ENCODE peak calls at places on chromosomes 7 and 10, in four cellular contexts. One of them, this sample, is unnamed.

GRCh38 chr7:14806886-14807285 is 95.7 kb downstream of the DGKB start:
- DNase-seq in endodermal cell: no peak
- DNase-seq in astrocyte: peak
- DNase-seq in GM23248: peak
- DNase-seq in this sample: no peak

GRCh38 chr7:114889646-114890285 is 32.1 kb upstream of the MDFIC start:
- DNase-seq in endodermal cell: no peak
- DNase-seq in astrocyte: peak
- DNase-seq in GM23248: peak
- DNase-seq in this sample: peak

GRCh38 chr7:151397026-151397425 is 12.8 kb downstream of the WDR86 start:
- DNase-seq in endodermal cell: no peak
- DNase-seq in astrocyte: no peak
- DNase-seq in GM23248: no peak
- DNase-seq in this sample: no peak

GRCh38 chr7:61111-61510 is 131.3 kb upstream of the FAM20C start:
- DNase-seq in endodermal cell: no peak
- DNase-seq in astrocyte: no peak
- DNase-seq in GM23248: no peak
- DNase-seq in this sample: no peak

GRCh38 chr7:45076946-45077345 is 11.8 kb downstream of the NACAD start:
- DNase-seq in endodermal cell: peak
- DNase-seq in astrocyte: no peak
- DNase-seq in GM23248: no peak
- DNase-seq in this sample: no peak

GRCh38 chr10:99788598-99789259 is 6.3 kb downstream of the ABCC2 start:
- DNase-seq in endodermal cell: no peak
- DNase-seq in astrocyte: peak
- DNase-seq in GM23248: peak
- DNase-seq in this sample: no peak

GRCh38 chr10:48390933-48391845 is 84.7 kb downstream of the MAPK8 start:
- DNase-seq in endodermal cell: no peak
- DNase-seq in astrocyte: peak
- DNase-seq in GM23248: peak
- DNase-seq in this sample: peak

GRCh38 chr7:155429651-155430050 is 28.3 kb upstream of the EN2 start:
- DNase-seq in endodermal cell: no peak
- DNase-seq in astrocyte: no peak
- DNase-seq in GM23248: no peak
- DNase-seq in this sample: no peak

GRCh38 chr7:21426286-21426957 is 1.5 kb upstream of the SP4 start:
- DNase-seq in endodermal cell: no peak
- DNase-seq in astrocyte: no peak
- DNase-seq in GM23248: peak
- DNase-seq in this sample: peak

GRCh38 chr7:131649003-131649541 is 92.6 kb upstream of the PODXL start:
- DNase-seq in endodermal cell: peak
- DNase-seq in astrocyte: no peak
- DNase-seq in GM23248: peak
- DNase-seq in this sample: no peak

GRCh38 chr7:131649879-131650278 is 93.5 kb upstream of the PODXL start:
- DNase-seq in endodermal cell: no peak
- DNase-seq in astrocyte: no peak
- DNase-seq in GM23248: no peak
- DNase-seq in this sample: no peak

GRCh38 chr7:131652194-131652593 is 95.8 kb upstream of the PODXL start:
- DNase-seq in endodermal cell: peak
- DNase-seq in astrocyte: no peak
- DNase-seq in GM23248: no peak
- DNase-seq in this sample: no peak

GRCh38 chr7:131646203-131646602 is 89.8 kb upstream of the PODXL start:
- DNase-seq in endodermal cell: no peak
- DNase-seq in astrocyte: no peak
- DNase-seq in GM23248: no peak
- DNase-seq in this sample: no peak

DNA sequence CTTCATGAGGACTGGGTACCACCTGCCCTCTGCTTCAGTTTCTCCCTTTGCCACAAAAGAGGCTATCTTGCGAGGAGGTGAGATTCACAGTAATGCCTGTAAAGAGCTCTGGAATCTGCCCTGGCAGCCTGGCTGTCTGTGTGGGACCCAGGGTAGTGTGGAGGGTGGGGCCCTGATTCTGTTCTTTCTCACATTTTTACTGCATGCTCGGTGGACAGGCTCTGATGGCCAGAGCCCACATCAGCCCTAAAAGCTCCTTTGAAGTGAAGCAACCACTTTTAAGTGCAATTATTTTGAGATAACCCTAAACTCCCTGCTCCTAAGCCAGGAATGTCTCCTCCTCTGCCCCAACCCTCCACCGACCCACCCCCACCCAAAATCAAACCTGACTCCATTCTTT is 92.1 kb upstream of the PODXL start:
- DNase-seq in endodermal cell: peak
- DNase-seq in astrocyte: no peak
- DNase-seq in GM23248: peak
- DNase-seq in this sample: no peak
- H3K27ac ChIP-seq in endodermal cell: no peak
- H3K27ac ChIP-seq in astrocyte: no peak
- H3K27ac ChIP-seq in GM23248: peak
- H3K27ac ChIP-seq in this sample: no peak

DNA sequence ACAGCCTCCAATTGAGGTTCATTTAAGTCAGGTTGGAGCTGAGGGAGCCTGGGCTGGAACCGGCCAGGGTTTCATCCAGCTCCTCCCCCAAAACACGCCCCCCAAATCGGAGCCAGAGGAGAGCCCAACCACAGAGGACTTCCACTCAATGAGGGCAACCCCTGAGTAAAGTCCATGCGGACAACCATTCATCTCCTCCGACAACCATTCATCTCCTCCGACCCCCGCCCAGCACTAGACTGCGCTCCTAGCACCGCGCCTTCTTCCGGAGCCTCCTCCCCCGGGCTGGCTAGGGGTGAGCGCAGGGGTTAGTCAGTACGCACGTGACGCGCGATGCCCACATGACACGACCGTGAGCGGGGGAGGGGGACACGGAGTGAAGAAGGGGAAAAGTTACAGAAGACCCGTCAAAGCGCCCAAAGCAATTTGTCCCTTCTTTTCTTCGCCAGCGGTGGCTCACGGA is 1.4 kb downstream of the MAGI2 start:
- DNase-seq in endodermal cell: peak
- DNase-seq in astrocyte: peak
- DNase-seq in GM23248: peak
- DNase-seq in this sample: no peak
- H3K9ac ChIP-seq in endodermal cell: no peak
- H3K9ac ChIP-seq in astrocyte: peak
- H3K9ac ChIP-seq in GM23248: peak
- H3K9ac ChIP-seq in this sample: no peak

GRCh38 chr10:18142151-18142550 is 1.9 kb downstream of the CACNB2 start:
- DNase-seq in endodermal cell: no peak
- DNase-seq in astrocyte: no peak
- DNase-seq in GM23248: no peak
- DNase-seq in this sample: no peak

GRCh38 chr10:18149401-18149800 is 9.2 kb downstream of the CACNB2 start:
- DNase-seq in endodermal cell: no peak
- DNase-seq in astrocyte: no peak
- DNase-seq in GM23248: no peak
- DNase-seq in this sample: no peak

GRCh38 chr10:18144928-18145327 is 4.7 kb downstream of the CACNB2 start:
- DNase-seq in endodermal cell: no peak
- DNase-seq in astrocyte: no peak
- DNase-seq in GM23248: peak
- DNase-seq in this sample: no peak

GRCh38 chr10:18140957-18141888 is 999 bp downstream of the CACNB2 start:
- DNase-seq in endodermal cell: peak
- DNase-seq in astrocyte: no peak
- DNase-seq in GM23248: no peak
- DNase-seq in this sample: peak

GRCh38 chr10:18145652-18146051 is 5.4 kb downstream of the CACNB2 start:
- DNase-seq in endodermal cell: no peak
- DNase-seq in astrocyte: no peak
- DNase-seq in GM23248: peak
- DNase-seq in this sample: no peak
- H3K27ac ChIP-seq in endodermal cell: no peak
- H3K27ac ChIP-seq in astrocyte: no peak
- H3K27ac ChIP-seq in GM23248: no peak
- H3K27ac ChIP-seq in this sample: no peak

GRCh38 chr7:129281163-129281562 is 56.3 kb downstream of the AHCYL2 start:
- DNase-seq in endodermal cell: no peak
- DNase-seq in astrocyte: no peak
- DNase-seq in GM23248: no peak
- DNase-seq in this sample: no peak
- H3K9ac ChIP-seq in endodermal cell: no peak
- H3K9ac ChIP-seq in astrocyte: no peak
- H3K9ac ChIP-seq in GM23248: no peak
- H3K9ac ChIP-seq in this sample: no peak

GRCh38 chr7:131074585-131074984 is 253.1 kb upstream of the MKLN1 start:
- DNase-seq in endodermal cell: no peak
- DNase-seq in astrocyte: no peak
- DNase-seq in GM23248: no peak
- DNase-seq in this sample: no peak

GRCh38 chr7:131071786-131072504 is 255.7 kb upstream of the MKLN1 start:
- DNase-seq in endodermal cell: no peak
- DNase-seq in astrocyte: peak
- DNase-seq in GM23248: peak
- DNase-seq in this sample: peak

GRCh38 chr7:131075406-131075805 is 252.3 kb upstream of the MKLN1 start:
- DNase-seq in endodermal cell: no peak
- DNase-seq in astrocyte: no peak
- DNase-seq in GM23248: no peak
- DNase-seq in this sample: no peak

GRCh38 chr7:131074043-131074442 is 253.6 kb upstream of the MKLN1 start:
- DNase-seq in endodermal cell: no peak
- DNase-seq in astrocyte: no peak
- DNase-seq in GM23248: no peak
- DNase-seq in this sample: no peak

DNA sequence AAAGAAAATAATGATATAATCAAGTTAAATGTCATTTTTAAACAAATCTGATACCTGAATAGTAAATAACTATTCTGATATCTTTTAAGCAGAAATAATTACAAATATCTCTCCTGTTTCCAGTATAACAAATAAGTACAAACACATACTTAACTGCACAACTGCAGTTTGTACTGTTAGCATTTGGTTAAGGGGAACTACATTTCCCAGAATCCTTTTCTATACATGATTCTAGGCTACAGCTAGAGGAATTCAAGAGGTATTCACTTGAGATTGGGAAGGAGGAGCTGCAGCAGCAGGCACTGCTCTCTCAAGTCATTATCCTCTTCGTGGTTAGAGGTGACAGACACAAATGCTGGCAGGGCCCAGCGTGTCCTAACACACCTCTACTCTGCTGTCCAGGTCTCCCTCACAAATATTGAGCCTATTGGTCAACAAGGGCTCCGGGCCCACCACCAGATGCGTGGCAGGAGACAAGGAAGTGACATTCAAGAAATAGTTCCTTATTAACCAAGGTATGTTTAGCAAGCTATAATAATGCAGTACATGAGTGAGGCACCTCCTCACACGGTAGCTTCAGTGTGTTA is 255.1 kb upstream of the MKLN1 start:
- DNase-seq in endodermal cell: peak
- DNase-seq in astrocyte: peak
- DNase-seq in GM23248: peak
- DNase-seq in this sample: peak
- H3K27ac ChIP-seq in endodermal cell: no peak
- H3K27ac ChIP-seq in astrocyte: peak
- H3K27ac ChIP-seq in GM23248: peak
- H3K27ac ChIP-seq in this sample: no peak

GRCh38 chr10:124650263-124650662 is 93.9 kb downstream of the FAM53B start:
- DNase-seq in endodermal cell: no peak
- DNase-seq in astrocyte: no peak
- DNase-seq in GM23248: no peak
- DNase-seq in this sample: no peak

GRCh38 chr10:124648131-124648475 is 96.1 kb downstream of the FAM53B start:
- DNase-seq in endodermal cell: no peak
- DNase-seq in astrocyte: no peak
- DNase-seq in GM23248: no peak
- DNase-seq in this sample: no peak

GRCh38 chr10:124647421-124648130 is 96.6 kb downstream of the FAM53B start:
- DNase-seq in endodermal cell: peak
- DNase-seq in astrocyte: no peak
- DNase-seq in GM23248: peak
- DNase-seq in this sample: peak

GRCh38 chr10:124649209-124649608 is 95.0 kb downstream of the FAM53B start:
- DNase-seq in endodermal cell: no peak
- DNase-seq in astrocyte: no peak
- DNase-seq in GM23248: peak
- DNase-seq in this sample: no peak

GRCh38 chr10:124648738-124649137 is 95.4 kb downstream of the FAM53B start:
- DNase-seq in endodermal cell: no peak
- DNase-seq in astrocyte: peak
- DNase-seq in GM23248: peak
- DNase-seq in this sample: no peak
- H3K9ac ChIP-seq in endodermal cell: no peak
- H3K9ac ChIP-seq in astrocyte: peak
- H3K9ac ChIP-seq in GM23248: no peak
- H3K9ac ChIP-seq in this sample: no peak

GRCh38 chr7:6151994-6152735 is 120.3 kb downstream of the CYTH3 start:
- DNase-seq in endodermal cell: no peak
- DNase-seq in astrocyte: no peak
- DNase-seq in GM23248: no peak
- DNase-seq in this sample: no peak

GRCh38 chr7:6146666-6147065 is 115.5 kb downstream of the ANKRD61 start:
- DNase-seq in endodermal cell: no peak
- DNase-seq in astrocyte: no peak
- DNase-seq in GM23248: no peak
- DNase-seq in this sample: no peak

GRCh38 chr7:6147627-6148026 is 116.5 kb downstream of the ANKRD61 start:
- DNase-seq in endodermal cell: no peak
- DNase-seq in astrocyte: no peak
- DNase-seq in GM23248: no peak
- DNase-seq in this sample: no peak

GRCh38 chr7:6149996-6150395 is 118.8 kb downstream of the ANKRD61 start:
- DNase-seq in endodermal cell: no peak
- DNase-seq in astrocyte: no peak
- DNase-seq in GM23248: no peak
- DNase-seq in this sample: no peak

GRCh38 chr7:6148724-6149360 is 117.7 kb downstream of the ANKRD61 start:
- DNase-seq in endodermal cell: no peak
- DNase-seq in astrocyte: no peak
- DNase-seq in GM23248: no peak
- DNase-seq in this sample: no peak
- H3K27ac ChIP-seq in endodermal cell: no peak
- H3K27ac ChIP-seq in astrocyte: no peak
- H3K27ac ChIP-seq in GM23248: no peak
- H3K27ac ChIP-seq in this sample: no peak

GRCh38 chr7:88307412-88307811 is 718 bp upstream of the STEAP4 start:
- DNase-seq in endodermal cell: no peak
- DNase-seq in astrocyte: no peak
- DNase-seq in GM23248: no peak
- DNase-seq in this sample: no peak
- H3K9ac ChIP-seq in endodermal cell: no peak
- H3K9ac ChIP-seq in astrocyte: no peak
- H3K9ac ChIP-seq in GM23248: no peak
- H3K9ac ChIP-seq in this sample: no peak

DNA sequence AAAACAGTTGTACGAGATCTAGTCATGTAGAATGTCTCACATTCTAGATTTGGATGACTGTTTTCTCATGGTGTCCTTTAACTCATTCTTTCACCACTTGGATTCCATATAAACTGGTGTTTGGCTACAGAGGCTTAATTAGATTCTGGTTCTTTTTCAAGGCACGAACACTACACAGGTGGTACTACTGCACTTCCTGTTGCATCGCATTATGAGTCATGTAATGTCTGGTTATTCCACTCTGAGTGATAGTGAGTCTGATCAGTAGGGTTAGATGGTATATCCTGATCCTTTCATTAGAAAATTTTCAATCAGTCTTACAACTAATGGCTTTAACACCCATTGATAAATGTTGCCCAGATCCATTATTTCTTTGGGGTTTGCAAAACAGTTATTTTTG is 11.2 kb upstream of the AKAP9 start:
- DNase-seq in endodermal cell: no peak
- DNase-seq in astrocyte: no peak
- DNase-seq in GM23248: no peak
- DNase-seq in this sample: peak
- H3K27ac ChIP-seq in endodermal cell: no peak
- H3K27ac ChIP-seq in astrocyte: no peak
- H3K27ac ChIP-seq in GM23248: no peak
- H3K27ac ChIP-seq in this sample: no peak